ENCODE peak calls at places on chromosome 10, in nine cellular contexts. E, H, B, U, C, X, Q, D and L are unnamed samples.

GRCh38 chr10:73501651-73502050 is 5.8 kb upstream of the PPP3CB start:
- DNase-seq in D (peak; percentile 18), C (no peak), B (no peak), H (no peak), Q (no peak), U (no peak), E (no peak), X (no peak), L (no peak)

GRCh38 chr10:5840314-5841307 is 27.4 kb upstream of the GDI2 start:
- DNase-seq in H (peak; percentile 78), U (peak; percentile 72), B (peak; percentile 88), D (no peak), E (peak; percentile 28), C (peak; percentile 22), X (peak; percentile 50), Q (peak; percentile 43), L (peak; percentile 88)

GRCh38 chr10:107383357-107383756 is 218.9 kb upstream of the SORCS1 start:
- DNase-seq in D (no peak), H (no peak), U (no peak), E (no peak), X (no peak), C (no peak), Q (no peak), B (no peak), L (no peak)

GRCh38 chr10:127619550-127619949 is 70.4 kb downstream of the NPS start:
- DNase-seq in B (no peak), X (no peak), C (no peak), D (no peak), E (no peak), U (no peak), H (no peak), Q (no peak), L (no peak)

GRCh38 chr10:64558094-64558870 is 1037.1 kb downstream of the REEP3 start:
- DNase-seq in D (no peak), H (no peak), U (no peak), Q (no peak), C (no peak), X (no peak), B (no peak), E (no peak), L (no peak)

GRCh38 chr10:99984201-99984600 is 25.5 kb downstream of the DNMBP start:
- DNase-seq in X (no peak), Q (peak; percentile 47), C (no peak), E (no peak), B (peak; percentile 55), H (no peak), U (no peak), D (peak; percentile 55), L (peak; percentile 41)

GRCh38 chr10:95605163-95605562 is 44.0 kb upstream of the SORBS1 start:
- DNase-seq in B (no peak), Q (peak; percentile 7), U (no peak), X (no peak), E (peak; percentile 21), H (peak; percentile 6), C (no peak), D (no peak), L (no peak)

GRCh38 chr10:75395955-75396860 is 5.4 kb downstream of the ZNF503 start:
- DNase-seq in D (peak; percentile 23), C (peak; percentile 64), X (peak; percentile 49), U (no peak), B (no peak), H (peak; percentile 48), E (peak; percentile 33), Q (peak; percentile 43), L (peak; percentile 9)

GRCh38 chr10:970311-971149 is 17.7 kb upstream of the GTPBP4 start:
- DNase-seq in C (peak; percentile 61), B (no peak), H (peak; percentile 9), Q (no peak), D (peak; percentile 32), E (no peak), U (peak; percentile 47), X (no peak), L (no peak)

GRCh38 chr10:43230909-43231522 is 35.8 kb downstream of the RASGEF1A start:
- DNase-seq in C (peak; percentile 7), E (peak; percentile 5), Q (no peak), B (no peak), U (peak; percentile 4), D (no peak), X (no peak), H (no peak), L (no peak)

GRCh38 chr10:45100429-45100828 is 99.7 kb downstream of the ZNF22 start:
- DNase-seq in B (no peak), X (no peak), U (no peak), E (no peak), D (no peak), C (no peak), H (no peak), Q (no peak), L (no peak)

GRCh38 chr10:5071411-5072198 is 22.6 kb upstream of the AKR1C3 start:
- DNase-seq in U (peak; percentile 71), B (no peak), Q (peak; percentile 53), E (peak; percentile 52), H (peak; percentile 99), C (peak; percentile 89), D (peak; percentile 78), X (no peak), L (no peak)

GRCh38 chr10:116826803-116827202 is 22.5 kb upstream of the ENO4 start:
- DNase-seq in D (no peak), B (no peak), Q (peak; percentile 85), E (no peak), C (no peak), U (no peak), X (no peak), H (no peak), L (no peak)

GRCh38 chr10:75444781-75445386 is 13.5 kb downstream of the LRMDA start:
- DNase-seq in H (no peak), D (no peak), C (no peak), Q (no peak), U (no peak), X (no peak), B (no peak), E (no peak), L (no peak)

GRCh38 chr10:24885551-24885950 is 66.9 kb downstream of the PRTFDC1 start:
- DNase-seq in Q (no peak), H (no peak), C (no peak), E (no peak), B (no peak), D (no peak), X (no peak), U (no peak), L (no peak)

GRCh38 chr10:3784510-3785250 is at the start of gene KLF6:
- DNase-seq in B (peak; percentile 60), X (peak; percentile 74), E (peak; percentile 40), D (no peak), Q (no peak), U (peak; percentile 35), H (peak; percentile 67), C (peak; percentile 72), L (no peak)
- TF ChIP-seq CTCF in B (no peak), X (no peak), E (no peak), D (peak; percentile 4), Q (no peak), U (no peak), H (no peak), C (no peak), L (no peak)

GRCh38 chr10:68027429-68027828 is 47.7 kb downstream of the HERC4 start:
- DNase-seq in Q (no peak), D (no peak), E (no peak), C (no peak), X (no peak), B (no peak), H (no peak), U (no peak), L (no peak)

GRCh38 chr10:68032113-68032512 is 43.0 kb downstream of the HERC4 start:
- DNase-seq in X (no peak), D (no peak), E (no peak), Q (no peak), H (peak; percentile 26), U (no peak), B (peak; percentile 22), C (no peak), L (no peak)
- H3K4me3 ChIP-seq in X (no peak overlapping the region), D (no peak overlapping the region), E (no peak overlapping the region), Q (no peak overlapping the region), H (no peak overlapping the region), U (no peak overlapping the region), B (no peak overlapping the region), C (no peak overlapping the region), L (no peak overlapping the region)

GRCh38 chr10:97686962-97687784 is at the start of gene AVPI1:
- DNase-seq in C (peak; percentile 98), E (peak; percentile 99), D (peak; percentile 98), Q (peak; percentile 98), H (peak; percentile 99), B (peak; percentile 96), X (peak; percentile 98), U (peak; percentile 98), L (peak; percentile 96)

GRCh38 chr10:97683556-97684357 is 3.3 kb downstream of the AVPI1 start:
- DNase-seq in H (peak; percentile 50), E (peak; percentile 68), C (peak; percentile 54), Q (peak; percentile 45), B (no peak), U (peak; percentile 51), D (peak; percentile 62), X (no peak), L (no peak)

GRCh38 chr10:97685395-97685958 is 1.6 kb downstream of the AVPI1 start:
- DNase-seq in H (peak; percentile 62), X (no peak), C (peak; percentile 56), E (peak; percentile 66), Q (peak; percentile 25), U (peak; percentile 57), D (peak; percentile 32), B (no peak), L (no peak)

GRCh38 chr10:97686301-97686961 is 610 bp downstream of the AVPI1 start:
- DNase-seq in E (no peak), C (no peak), D (no peak), Q (no peak), U (no peak), H (no peak), X (no peak), B (peak; percentile 26), L (peak; percentile 23)

DNA sequence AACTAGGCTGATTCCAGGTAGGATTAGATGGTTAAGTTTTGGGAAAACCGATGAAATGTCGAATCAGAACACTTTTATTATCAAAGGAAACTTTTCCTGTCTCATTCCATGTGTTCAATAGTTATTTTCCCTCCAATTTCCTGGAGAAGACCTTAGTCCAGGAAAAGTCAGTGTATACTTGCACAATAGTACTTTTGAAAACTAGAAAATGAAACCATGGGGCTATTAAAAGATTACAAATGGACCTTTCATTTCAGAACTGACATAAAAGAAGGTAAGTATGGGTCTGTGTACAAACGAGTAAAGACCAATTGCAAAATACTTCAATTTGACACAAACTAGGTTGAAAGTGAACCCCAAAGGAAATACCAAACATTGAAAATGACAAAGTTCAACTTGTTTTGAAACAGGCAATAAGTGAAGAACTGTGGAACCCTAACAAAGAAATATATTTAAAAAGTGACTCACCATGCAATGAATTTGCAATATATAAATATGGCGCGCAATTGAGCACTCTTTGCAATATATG is 2.1 kb downstream of the AVPI1 start:
- DNase-seq in D (no peak), H (peak; percentile 25), U (no peak), C (no peak), E (no peak), B (no peak), Q (peak; percentile 20), X (no peak), L (no peak)
- TF ChIP-seq CTCF in D (no peak), H (no peak), U (no peak), C (no peak), E (no peak), B (no peak), Q (no peak), X (no peak), L (no peak)

DNA sequence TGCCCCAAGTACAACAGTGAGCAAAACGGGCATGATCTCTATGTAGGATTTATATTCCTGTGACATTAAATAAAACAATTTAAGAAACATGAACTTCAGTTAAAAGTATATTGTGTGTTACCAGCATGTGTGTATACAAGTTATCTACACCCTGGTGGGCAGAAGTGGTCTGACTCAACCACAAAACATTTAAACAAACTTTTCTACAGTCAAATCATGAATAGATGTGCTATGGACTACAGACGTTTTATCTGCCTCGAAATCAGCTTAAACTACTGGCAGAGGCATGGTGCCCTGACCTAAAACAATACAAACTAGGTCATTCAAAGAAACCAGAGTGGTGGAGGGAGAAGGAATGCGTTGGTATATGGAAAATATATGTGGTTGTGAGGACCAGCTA is 3.6 kb downstream of the ARL3 start:
- DNase-seq in X (no peak), H (peak; percentile 72), U (no peak), D (peak; percentile 52), B (peak; percentile 50), C (no peak), E (no peak), Q (peak; percentile 80), L (peak; percentile 35)
- H3K4me3 ChIP-seq in X (no peak overlapping the region), H (no peak overlapping the region), U (no peak overlapping the region), D (no peak overlapping the region), B (peak overlapping the region; percentile 0), C (no peak overlapping the region), E (no peak overlapping the region), Q (no peak overlapping the region), L (peak overlapping the region; percentile 3)